ENCODE peak calls at places on chromosomes 11 and 22, in four cellular contexts. Z is fibroblast of mammary gland, O is fibroblast of lung, I is cardiac muscle cell. U is an unnamed sample.

GRCh38 chr11:112115389-112115788 is 28.7 kb downstream of the SDHD start:
- DNase-seq in Z (no peak), O (no peak), I (no peak), U (no peak)

GRCh38 chr22:49040754-49041467 is 786.8 kb downstream of the BRD1 start:
- DNase-seq in Z (no peak), O (no peak), I (no peak), U (no peak)

GRCh38 chr11:9254416-9254815 is 10.7 kb downstream of the DENND5A start:
- DNase-seq in Z (no peak), O (no peak), I (no peak), U (no peak)

GRCh38 chr11:35308157-35308556 is 111.2 kb downstream of the SLC1A2 start:
- DNase-seq in Z (no peak), O (no peak), I (no peak), U (no peak)

GRCh38 chr22:20198527-20199319 is 47.9 kb upstream of the CCDC188 start:
- DNase-seq in Z (no peak), O (no peak), I (no peak), U (no peak)

GRCh38 chr22:43501951-43502874 is 90.4 kb downstream of the MPPED1 start:
- DNase-seq in Z (no peak), O (no peak), I (no peak), U (no peak)

GRCh38 chr11:73729594-73730206 is 31.2 kb downstream of the RAB6A start:
- DNase-seq in Z (no peak), O (no peak), I (no peak), U (no peak)

GRCh38 chr22:41687901-41688364 is 734 bp downstream of the SNU13 start:
- DNase-seq in Z (peak), O (peak), I (peak), U (no peak)

GRCh38 chr22:43126506-43127165 is 16.1 kb downstream of the BIK start:
- DNase-seq in Z (peak), O (peak), I (peak), U (no peak)

GRCh38 chr11:46888636-46889035 is 29.7 kb downstream of the LRP4 start:
- DNase-seq in Z (no peak), O (no peak), I (no peak), U (no peak)

GRCh38 chr22:23263651-23264555 is 83.6 kb downstream of the BCR start:
- DNase-seq in Z (peak), O (no peak), I (no peak), U (no peak)

GRCh38 chr22:49768511-49768910 is 59.2 kb downstream of the BRD1 start:
- DNase-seq in Z (no peak), O (peak), I (no peak), U (no peak)

GRCh38 chr11:8533332-8533731 is 60.7 kb downstream of the STK33 start:
- DNase-seq in Z (no peak), O (no peak), I (no peak), U (no peak)

GRCh38 chr11:3613998-3614741 is 27.6 kb downstream of the ART5 start:
- DNase-seq in Z (no peak), O (no peak), I (no peak), U (no peak)

GRCh38 chr11:129861702-129862107 is 33.7 kb downstream of the NFRKB start:
- DNase-seq in Z (peak), O (peak), I (peak), U (peak)

GRCh38 chr22:49663823-49664222 is 163.8 kb downstream of the BRD1 start:
- DNase-seq in Z (no peak), O (no peak), I (no peak), U (no peak)

GRCh38 chr11:18171377-18172000 is 1.1 kb upstream of the MRGPRX4 start:
- DNase-seq in Z (peak), O (no peak), I (peak), U (no peak)

GRCh38 chr11:35488117-35488516 is 37.3 kb downstream of the PAMR1 start:
- DNase-seq in Z (peak), O (peak), I (peak), U (no peak)

GRCh38 chr11:44003736-44004451 is 43.9 kb upstream of the ACCSL start:
- DNase-seq in Z (no peak), O (no peak), I (no peak), U (no peak)
- H3K4me3 ChIP-seq in Z (no peak), O (no peak), I (no peak), U (no peak)

DNA sequence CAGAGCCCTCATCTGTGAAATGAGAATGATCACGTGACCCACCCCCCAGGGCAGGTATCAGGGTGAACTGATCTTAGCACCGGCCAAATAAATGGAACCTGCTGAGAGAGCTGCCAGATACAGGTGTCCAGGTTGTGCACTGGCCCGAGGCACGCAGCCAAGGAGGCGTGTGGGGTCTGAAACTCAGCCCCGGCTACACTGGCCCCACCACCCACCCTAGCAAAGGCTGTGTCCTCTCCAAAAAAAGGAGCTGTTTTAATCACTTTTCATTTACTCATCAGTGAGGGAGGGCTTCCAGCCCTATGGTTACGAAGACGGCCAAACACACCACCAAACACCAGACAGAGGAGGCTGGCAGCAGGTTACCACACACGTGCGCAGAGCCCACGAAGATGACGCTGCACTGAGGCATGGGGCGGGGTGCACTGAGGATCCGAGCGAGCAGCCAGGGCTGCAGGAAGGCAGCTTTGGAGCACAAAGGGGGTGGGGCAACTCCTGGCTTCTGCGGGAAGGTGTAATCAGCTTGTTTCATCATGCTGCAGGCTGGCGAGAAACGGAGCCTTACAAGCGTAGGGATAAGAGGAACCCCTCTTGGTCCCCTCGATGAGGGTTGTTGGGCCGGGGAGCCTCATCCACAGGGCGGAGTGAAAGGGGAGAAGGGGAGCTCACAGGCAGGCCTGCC is 19.5 kb upstream of the SLC22A12 start:
- DNase-seq in Z (peak), O (no peak), I (peak), U (no peak)
- H3K4me3 ChIP-seq in Z (no peak), O (no peak), I (no peak), U (no peak)

DNA sequence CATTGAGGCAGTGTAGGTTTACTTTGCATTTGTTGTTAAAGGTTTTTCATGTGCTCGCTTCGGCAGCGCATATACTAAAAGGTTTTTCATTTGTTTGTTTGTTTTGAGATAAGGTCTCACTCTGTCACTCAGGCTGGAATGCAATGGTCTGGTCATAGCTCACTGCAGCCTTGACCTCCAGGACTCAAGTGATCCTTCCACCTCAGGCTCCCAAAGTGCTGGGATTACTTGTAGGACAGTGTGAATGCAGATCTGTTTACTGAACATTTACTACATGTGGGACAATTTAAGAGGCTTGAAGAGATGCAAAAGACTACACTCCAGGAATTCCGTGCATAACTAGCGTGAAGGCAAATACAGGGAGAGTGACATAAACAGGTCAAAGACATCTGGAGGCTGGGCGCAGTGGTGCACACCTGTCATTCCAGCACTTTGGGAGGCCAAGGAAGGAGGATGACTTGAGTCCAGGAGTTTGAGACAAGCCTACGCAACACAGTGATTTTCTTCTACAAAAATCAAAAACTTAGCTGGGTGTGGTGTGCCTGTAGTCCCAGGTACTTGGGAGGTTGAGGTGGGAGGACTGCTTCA is 34.1 kb downstream of the YPEL1 start:
- DNase-seq in Z (no peak), O (no peak), I (no peak), U (no peak)
- H3K4me3 ChIP-seq in Z (no peak), O (no peak), I (no peak), U (no peak)

GRCh38 chr11:66509131-66509561 is 1.3 kb upstream of the BBS1 start:
- DNase-seq in Z (peak), O (no peak), I (no peak), U (no peak)
- H3K4me3 ChIP-seq in Z (no peak), O (no peak), I (no peak), U (no peak)

GRCh38 chr11:69705901-69706787 is 2.3 kb upstream of the FGF19 start:
- DNase-seq in Z (no peak), O (no peak), I (no peak), U (no peak)
- H3K4me3 ChIP-seq in Z (no peak), O (no peak), I (no peak), U (no peak)

GRCh38 chr22:45469573-45470383 is 32.9 kb upstream of the FBLN1 start:
- DNase-seq in Z (peak), O (peak), I (peak), U (no peak)

GRCh38 chr22:45473626-45474237 is 29.0 kb upstream of the FBLN1 start:
- DNase-seq in Z (no peak), O (no peak), I (no peak), U (no peak)

GRCh38 chr22:45472426-45472825 is 30.3 kb upstream of the FBLN1 start:
- DNase-seq in Z (peak), O (no peak), I (no peak), U (no peak)

GRCh38 chr22:45470871-45471270 is 31.8 kb upstream of the FBLN1 start:
- DNase-seq in Z (no peak), O (no peak), I (no peak), U (no peak)

GRCh38 chr22:45468872-45469572 is 33.7 kb upstream of the FBLN1 start:
- DNase-seq in Z (peak), O (peak), I (no peak), U (no peak)
- H3K4me3 ChIP-seq in Z (no peak), O (no peak), I (no peak), U (no peak)

U was measured in uterus.